ENCODE peak calls at places on chromosomes 2 and 18, in five cellular contexts. F is lower lobe of right lung, D is nephron progenitor cell, R is sigmoid colon, G is brain microvascular endothelial cell. M is an unnamed sample.

GRCh38 chr2:149363953-149364352 is 33.6 kb downstream of the LYPD6 start:
- DNase-seq in F (no peak), D (no peak), R (no peak), G (no peak), M (no peak)

GRCh38 chr2:149858916-149859634 is 271.5 kb upstream of the MMADHC start:
- DNase-seq in F (no peak), D (no peak), R (no peak), G (peak), M (no peak)

GRCh38 chr2:218282173-218282991 is 9.9 kb downstream of the TMBIM1 start:
- DNase-seq in F (peak), D (no peak), R (peak), G (peak), M (no peak)

GRCh38 chr2:151334082-151334815 is 23.1 kb upstream of the TNFAIP6 start:
- DNase-seq in F (no peak), D (no peak), R (no peak), G (peak), M (no peak)

GRCh38 chr2:72915907-72916742 is 1.2 kb upstream of the EMX1 start:
- DNase-seq in F (no peak), D (peak), R (peak), G (no peak), M (peak)

GRCh38 chr18:46630160-46630559 is 26.9 kb downstream of the LOXHD1 start:
- DNase-seq in F (no peak), D (no peak), R (no peak), G (no peak), M (no peak)

GRCh38 chr2:213161759-213162514 is 10.5 kb upstream of the IKZF2 start:
- DNase-seq in F (no peak), D (no peak), R (no peak), G (peak), M (no peak)

GRCh38 chr2:16199882-16200590 is 259.7 kb downstream of the MYCN start:
- DNase-seq in F (no peak), D (no peak), R (no peak), G (no peak), M (no peak)

GRCh38 chr2:18922276-18922675 is 332.9 kb upstream of the NT5C1B start:
- DNase-seq in F (no peak), D (no peak), R (no peak), G (no peak), M (no peak)

GRCh38 chr2:75221872-75222271 is 22.6 kb upstream of the TACR1 start:
- DNase-seq in F (no peak), D (no peak), R (no peak), G (peak), M (no peak)

GRCh38 chr2:1990724-1991123 is 246.4 kb upstream of the PXDN start:
- DNase-seq in F (no peak), D (no peak), R (peak), G (no peak), M (no peak)

GRCh38 chr2:84713441-84713840 is 167.4 kb downstream of the TRABD2A start:
- DNase-seq in F (no peak), D (no peak), R (no peak), G (no peak), M (no peak)

GRCh38 chr2:10911291-10912075 is at the start of gene KCNF1:
- DNase-seq in F (no peak), D (peak), R (peak), G (no peak), M (no peak)

GRCh38 chr2:114762986-114763385 is 320.5 kb downstream of the DPP10 start:
- DNase-seq in F (no peak), D (no peak), R (no peak), G (no peak), M (no peak)

GRCh38 chr2:207616185-207616584 is 9.0 kb downstream of the METTL21A start:
- DNase-seq in F (no peak), D (no peak), R (no peak), G (peak), M (no peak)

GRCh38 chr2:152098033-152098797 is 629 bp downstream of the CACNB4 start:
- DNase-seq in F (peak), D (peak), R (peak), G (peak), M (peak)

GRCh38 chr18:36025025-36025424 is 42.3 kb downstream of the RPRD1A start:
- DNase-seq in F (no peak), D (no peak), R (no peak), G (no peak), M (no peak)

GRCh38 chr2:37415128-37415817 is 70.8 kb downstream of the QPCT start:
- DNase-seq in F (no peak), D (no peak), R (no peak), G (no peak), M (no peak)

GRCh38 chr2:88108796-88109195 is 19.1 kb downstream of the FABP1 start:
- DNase-seq in F (no peak), D (no peak), R (no peak), G (no peak), M (no peak)

GRCh38 chr18:2970762-2971659 is 41.9 kb downstream of the LPIN2 start:
- DNase-seq in F (peak), D (no peak), R (no peak), G (no peak), M (no peak)

GRCh38 chr2:174337337-174338154 is 2.8 kb downstream of the SP9 start:
- DNase-seq in F (no peak), D (peak), R (no peak), G (no peak), M (no peak)

GRCh38 chr18:69839497-69839896 is 108.2 kb downstream of the CD226 start:
- DNase-seq in F (no peak), D (no peak), R (no peak), G (no peak), M (no peak)

GRCh38 chr2:74065456-74065855 is 80.7 kb downstream of the TET3 start:
- DNase-seq in F (no peak), D (no peak), R (no peak), G (no peak), M (no peak)

GRCh38 chr2:228065686-228066085 is 115.8 kb downstream of the SPHKAP start:
- DNase-seq in F (no peak), D (no peak), R (no peak), G (no peak), M (no peak)

GRCh38 chr2:204730588-204730987 is 185.3 kb downstream of the PARD3B start:
- DNase-seq in F (no peak), D (no peak), R (no peak), G (no peak), M (no peak)

GRCh38 chr2:239654266-239654665 is 253.4 kb upstream of the HDAC4 start:
- DNase-seq in F (no peak), D (no peak), R (no peak), G (no peak), M (no peak)

GRCh38 chr2:85769236-85769986 is 15.6 kb downstream of the ATOH8 start:
- DNase-seq in F (no peak), D (peak), R (no peak), G (no peak), M (no peak)
- TF ChIP-seq CTCF in F (peak), D (peak), R (peak), G (peak), M (peak)

GRCh38 chr2:134782107-134782506 is 56.3 kb upstream of the ACMSD start:
- DNase-seq in F (no peak), D (no peak), R (no peak), G (no peak), M (no peak)

GRCh38 chr2:134780977-134781376 is 57.4 kb upstream of the ACMSD start:
- DNase-seq in F (no peak), D (no peak), R (no peak), G (no peak), M (no peak)

GRCh38 chr2:134783912-134784311 is 54.5 kb upstream of the ACMSD start:
- DNase-seq in F (no peak), D (no peak), R (no peak), G (no peak), M (no peak)

GRCh38 chr2:134785659-134786058 is 52.8 kb upstream of the ACMSD start:
- DNase-seq in F (no peak), D (no peak), R (no peak), G (no peak), M (no peak)

DNA sequence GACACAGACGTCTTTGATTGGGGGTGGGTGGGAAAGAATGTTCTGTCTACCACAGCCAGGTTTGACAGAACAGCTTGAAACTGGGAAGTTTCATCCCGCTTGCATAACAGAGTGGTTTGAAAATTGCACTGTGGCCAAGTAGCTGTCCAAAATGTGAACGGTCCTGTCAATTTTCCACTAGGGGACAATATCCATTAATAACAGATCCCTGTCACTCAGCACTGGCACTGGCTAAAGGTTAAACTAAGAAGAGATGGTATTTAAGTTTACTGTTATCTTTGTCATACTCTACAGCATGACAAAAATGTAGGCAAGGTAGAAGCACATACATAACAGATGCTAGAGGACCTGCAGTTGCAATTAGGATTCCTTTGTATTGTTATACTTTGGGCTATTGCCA is 55.6 kb upstream of the ACMSD start:
- DNase-seq in F (no peak), D (no peak), R (no peak), G (peak), M (no peak)
- TF ChIP-seq CTCF in F (peak), D (peak), R (no peak), G (peak), M (no peak)

GRCh38 chr2:65071499-65072180 is 15.4 kb downstream of the CEP68 start:
- DNase-seq in F (no peak), D (peak), R (peak), G (peak), M (no peak)
- TF ChIP-seq CTCF in F (no peak), D (no peak), R (no peak), G (peak), M (no peak)

DNA sequence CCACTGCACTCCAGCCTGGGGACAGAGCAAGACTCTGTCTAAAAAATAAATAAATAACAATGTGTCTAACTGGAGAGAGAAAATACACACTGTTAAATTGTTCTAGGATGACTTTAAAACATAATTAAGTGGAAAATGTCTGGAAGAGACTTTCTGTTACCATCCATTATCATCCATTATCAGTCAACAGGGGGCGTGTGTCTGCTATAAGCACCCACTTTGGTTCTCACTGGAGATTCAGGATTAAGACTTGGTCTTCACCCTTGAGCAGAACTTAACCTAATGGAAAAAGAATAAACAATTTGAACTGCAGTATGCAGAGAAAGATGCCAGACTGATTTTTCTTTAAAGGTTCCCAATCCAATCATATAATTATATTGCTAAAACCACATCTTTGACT is 999.8 kb upstream of the GYPC start:
- DNase-seq in F (no peak), D (no peak), R (no peak), G (no peak), M (no peak)
- TF ChIP-seq CTCF in F (no peak), D (no peak), R (no peak), G (no peak), M (no peak)

M was measured in transverse colon.